ENCODE peak calls at places on chromosome 6, in four cellular contexts. One of them, this sample, is unnamed.

GRCh38 chr6:44058617-44059358 is 68.5 kb downstream of the MRPL14 start:
- DNase-seq in fibroblast of lung: peak
- DNase-seq in cardiac muscle cell: peak
- DNase-seq in foreskin fibroblast: peak
- DNase-seq in this sample: peak

GRCh38 chr6:25329156-25329555 is 50.0 kb downstream of the CARMIL1 start:
- DNase-seq in fibroblast of lung: no peak
- DNase-seq in cardiac muscle cell: no peak
- DNase-seq in foreskin fibroblast: no peak
- DNase-seq in this sample: no peak

GRCh38 chr6:127266178-127266891 is at the start of gene RNF146:
- DNase-seq in fibroblast of lung: peak
- DNase-seq in cardiac muscle cell: peak
- DNase-seq in foreskin fibroblast: peak
- DNase-seq in this sample: peak

GRCh38 chr6:33008944-33009861 is at the start of gene HLA-DOA:
- DNase-seq in fibroblast of lung: peak
- DNase-seq in cardiac muscle cell: peak
- DNase-seq in foreskin fibroblast: no peak
- DNase-seq in this sample: no peak

GRCh38 chr6:1504465-1504864 is 105.2 kb upstream of the FOXC1 start:
- DNase-seq in fibroblast of lung: no peak
- DNase-seq in cardiac muscle cell: no peak
- DNase-seq in foreskin fibroblast: no peak
- DNase-seq in this sample: no peak

GRCh38 chr6:161658216-161658615 is 384.4 kb upstream of the AGPAT4 start:
- DNase-seq in fibroblast of lung: no peak
- DNase-seq in cardiac muscle cell: no peak
- DNase-seq in foreskin fibroblast: no peak
- DNase-seq in this sample: no peak

GRCh38 chr6:40937491-40937890 is 101.5 kb downstream of the UNC5CL start:
- DNase-seq in fibroblast of lung: peak
- DNase-seq in cardiac muscle cell: no peak
- DNase-seq in foreskin fibroblast: no peak
- DNase-seq in this sample: no peak

GRCh38 chr6:75207211-75207984 is 1.5 kb upstream of the COL12A1 start:
- DNase-seq in fibroblast of lung: peak
- DNase-seq in cardiac muscle cell: peak
- DNase-seq in foreskin fibroblast: peak
- DNase-seq in this sample: no peak

GRCh38 chr6:154161689-154162088 is 122.6 kb downstream of the OPRM1 start:
- DNase-seq in fibroblast of lung: no peak
- DNase-seq in cardiac muscle cell: peak
- DNase-seq in foreskin fibroblast: no peak
- DNase-seq in this sample: no peak

GRCh38 chr6:31462026-31462963 is 35.6 kb upstream of the MICB start:
- DNase-seq in fibroblast of lung: peak
- DNase-seq in cardiac muscle cell: no peak
- DNase-seq in foreskin fibroblast: peak
- DNase-seq in this sample: no peak

GRCh38 chr6:168015492-168016175 is 18.2 kb downstream of the KIF25 start:
- DNase-seq in fibroblast of lung: no peak
- DNase-seq in cardiac muscle cell: no peak
- DNase-seq in foreskin fibroblast: no peak
- DNase-seq in this sample: no peak

GRCh38 chr6:36980876-36981619 is 4.9 kb downstream of the MTCH1 start:
- DNase-seq in fibroblast of lung: no peak
- DNase-seq in cardiac muscle cell: no peak
- DNase-seq in foreskin fibroblast: no peak
- DNase-seq in this sample: no peak

GRCh38 chr6:36978687-36979086 is 7.3 kb downstream of the MTCH1 start:
- DNase-seq in fibroblast of lung: no peak
- DNase-seq in cardiac muscle cell: no peak
- DNase-seq in foreskin fibroblast: no peak
- DNase-seq in this sample: no peak

GRCh38 chr6:36977470-36977941 is 8.5 kb downstream of the MTCH1 start:
- DNase-seq in fibroblast of lung: no peak
- DNase-seq in cardiac muscle cell: no peak
- DNase-seq in foreskin fibroblast: no peak
- DNase-seq in this sample: no peak

GRCh38 chr6:36980129-36980528 is 5.9 kb downstream of the MTCH1 start:
- DNase-seq in fibroblast of lung: no peak
- DNase-seq in cardiac muscle cell: no peak
- DNase-seq in foreskin fibroblast: no peak
- DNase-seq in this sample: no peak

DNA sequence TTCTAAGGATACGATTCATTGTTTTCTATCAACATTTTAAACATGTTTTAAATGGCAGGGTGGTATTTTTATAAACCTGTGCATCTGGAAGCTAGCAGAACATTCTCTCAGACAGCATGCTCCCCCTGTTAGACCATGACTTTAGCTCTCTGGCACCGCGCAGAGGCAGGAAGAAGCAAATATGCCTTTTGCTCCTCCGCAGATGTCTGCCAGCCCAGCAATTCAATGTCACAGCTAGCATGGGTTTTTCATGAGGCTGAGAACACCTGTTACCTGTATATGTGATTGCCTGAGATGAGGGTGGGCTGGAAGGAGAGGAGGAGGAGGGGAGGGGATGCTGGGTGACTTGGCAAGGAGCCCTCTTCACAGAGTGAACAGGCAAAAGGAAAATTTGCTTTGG is 6.7 kb downstream of the MTCH1 start:
- DNase-seq in fibroblast of lung: peak
- DNase-seq in cardiac muscle cell: peak
- DNase-seq in foreskin fibroblast: peak
- DNase-seq in this sample: peak
- TF ChIP-seq CTCF in fibroblast of lung: peak
- TF ChIP-seq CTCF in cardiac muscle cell: peak
- TF ChIP-seq CTCF in foreskin fibroblast: peak
- TF ChIP-seq CTCF in this sample: peak

DNA sequence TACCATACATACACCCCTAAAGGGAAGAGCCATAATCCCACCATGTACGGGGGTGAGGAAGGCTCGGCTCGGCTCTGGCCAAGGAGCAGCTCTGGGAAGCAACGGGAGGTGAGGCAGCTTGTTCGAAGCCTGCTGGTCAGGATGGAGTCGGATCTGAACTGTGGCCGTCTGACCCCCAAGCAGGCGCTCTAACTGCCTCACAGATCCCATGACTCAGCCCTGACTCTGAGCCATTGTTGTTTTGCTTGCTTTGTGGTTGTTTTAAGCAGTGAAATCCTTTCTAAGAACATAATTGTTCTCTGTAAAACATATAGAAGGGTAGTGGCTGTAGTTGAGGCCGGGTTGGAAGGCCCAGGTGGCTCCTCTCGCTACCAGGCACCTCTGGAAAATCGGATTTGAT is 10.9 kb downstream of the C6orf132 start:
- DNase-seq in fibroblast of lung: peak
- DNase-seq in cardiac muscle cell: peak
- DNase-seq in foreskin fibroblast: peak
- DNase-seq in this sample: peak
- H3K4me3 ChIP-seq in fibroblast of lung: no peak
- H3K4me3 ChIP-seq in cardiac muscle cell: no peak
- H3K4me3 ChIP-seq in foreskin fibroblast: no peak
- H3K4me3 ChIP-seq in this sample: no peak

DNA sequence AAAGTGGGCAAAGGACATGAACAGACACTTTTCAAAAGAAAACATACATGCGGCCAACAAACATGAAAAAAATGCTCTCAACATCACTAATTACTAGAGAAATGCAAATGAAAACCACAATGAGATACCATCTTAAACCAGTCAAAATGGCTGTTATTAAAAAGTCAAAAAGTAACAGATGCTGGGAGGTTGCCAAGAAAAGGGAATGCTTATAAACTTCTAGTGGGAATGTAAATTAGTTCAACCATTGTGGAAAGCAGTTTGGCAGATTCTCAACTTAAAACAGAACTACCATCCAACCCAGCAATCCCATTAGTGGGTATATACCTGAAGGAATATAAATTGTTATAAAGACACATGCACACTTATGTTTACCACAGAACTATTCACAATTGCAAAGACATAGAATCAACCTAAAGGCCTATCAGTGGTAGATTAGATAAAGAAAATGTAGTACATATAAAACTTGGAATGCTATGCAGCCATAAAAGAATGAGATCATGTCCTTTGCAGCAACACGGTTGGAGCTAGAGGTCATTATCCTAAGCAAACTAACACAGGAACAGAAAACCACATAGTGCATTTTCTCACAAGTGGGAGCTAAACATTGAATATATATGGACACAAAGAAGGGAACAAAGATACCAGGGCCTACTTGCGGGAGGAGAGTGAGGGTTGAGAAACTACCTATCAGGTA is 16.3 kb downstream of the CENPQ start:
- DNase-seq in fibroblast of lung: no peak
- DNase-seq in cardiac muscle cell: peak
- DNase-seq in foreskin fibroblast: no peak
- DNase-seq in this sample: no peak
- TF ChIP-seq CTCF in fibroblast of lung: no peak
- TF ChIP-seq CTCF in cardiac muscle cell: no peak
- TF ChIP-seq CTCF in foreskin fibroblast: no peak
- TF ChIP-seq CTCF in this sample: no peak

DNA sequence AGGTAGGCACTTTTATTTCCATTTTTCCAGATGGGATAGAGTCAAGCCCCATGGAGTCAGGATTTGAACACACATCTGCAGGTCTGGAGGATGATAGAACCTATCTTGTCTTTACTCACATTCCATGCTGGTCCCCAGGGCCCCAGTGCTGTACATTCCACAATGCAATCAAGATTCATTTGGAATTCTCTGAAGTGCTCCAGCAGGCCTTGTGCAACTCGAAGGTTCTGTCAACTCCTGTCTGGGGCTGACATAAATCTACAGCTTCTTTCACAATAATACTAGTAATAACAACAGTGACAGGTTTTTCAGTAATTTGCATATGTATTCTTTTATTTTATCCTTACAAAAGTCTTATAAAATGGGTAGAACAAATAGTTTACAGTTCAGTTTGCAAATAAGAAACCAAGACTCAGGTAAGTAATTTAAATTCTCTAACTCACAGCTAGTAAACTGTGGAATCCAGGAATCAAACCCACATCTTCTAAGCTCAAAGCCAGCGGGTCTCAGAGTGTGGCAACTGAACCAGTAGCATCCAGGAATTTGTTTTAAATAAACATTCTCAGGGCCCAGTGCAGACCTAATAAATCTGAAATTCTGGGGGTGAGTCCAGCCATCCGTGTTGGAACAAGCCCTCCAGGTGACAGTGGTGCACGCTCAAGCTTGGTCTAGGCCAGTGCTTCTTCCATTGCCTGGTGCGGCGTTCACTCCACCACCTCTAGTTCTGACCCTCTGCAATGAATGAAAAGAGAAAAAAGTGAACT is 137.0 kb upstream of the TNFAIP3 start:
- DNase-seq in fibroblast of lung: no peak
- DNase-seq in cardiac muscle cell: peak
- DNase-seq in foreskin fibroblast: peak
- DNase-seq in this sample: no peak
- H3K4me3 ChIP-seq in fibroblast of lung: no peak
- H3K4me3 ChIP-seq in cardiac muscle cell: no peak
- H3K4me3 ChIP-seq in foreskin fibroblast: no peak
- H3K4me3 ChIP-seq in this sample: no peak